ENCODE peak calls at places on chromosomes 16 and 17, in six cellular contexts. H is RWPE1, L is tibial artery, Y is A549, O is cardiac fibroblast, T is nephron progenitor cell. K is an unnamed sample.

GRCh38 chr17:59761385-59762021 is 54.0 kb downstream of the VMP1 start:
- DNase-seq in H (no peak), L (no peak), Y (peak), O (peak), T (no peak), K (no peak)

GRCh38 chr17:31467502-31468256 is 76.2 kb downstream of the RAB11FIP4 start:
- DNase-seq in H (no peak), L (no peak), Y (no peak), O (no peak), T (no peak), K (no peak)

GRCh38 chr16:88453621-88454314 is 688 bp downstream of the ZFPM1 start:
- DNase-seq in H (peak), L (no peak), Y (no peak), O (no peak), T (peak), K (peak)

GRCh38 chr17:3529817-3530741 is 27.5 kb downstream of the TRPV3 start:
- DNase-seq in H (no peak), L (peak), Y (no peak), O (peak), T (no peak), K (no peak)

GRCh38 chr16:52861614-52862022 is 191.1 kb downstream of the CHD9NB start:
- DNase-seq in H (peak), L (no peak), Y (peak), O (no peak), T (peak), K (no peak)

GRCh38 chr16:59971264-59971663 is 1237.1 kb upstream of the GOT2 start:
- DNase-seq in H (no peak), L (no peak), Y (no peak), O (no peak), T (no peak), K (no peak)

GRCh38 chr16:57946181-57946801 is 24.6 kb downstream of the CNGB1 start:
- DNase-seq in H (no peak), L (no peak), Y (no peak), O (no peak), T (no peak), K (no peak)

GRCh38 chr16:89912143-89912542 is 6.5 kb upstream of the MC1R start:
- DNase-seq in H (no peak), L (no peak), Y (no peak), O (no peak), T (no peak), K (no peak)

GRCh38 chr16:81293909-81294802 is 20.6 kb upstream of the GAN start:
- DNase-seq in H (no peak), L (no peak), Y (no peak), O (peak), T (no peak), K (no peak)

GRCh38 chr17:8468109-8468508 is 32.4 kb downstream of the NDEL1 start:
- DNase-seq in H (no peak), L (no peak), Y (no peak), O (no peak), T (no peak), K (no peak)

GRCh38 chr16:55539049-55539448 is 27.4 kb upstream of the CAPNS2 start:
- DNase-seq in H (no peak), L (no peak), Y (no peak), O (peak), T (no peak), K (no peak)

GRCh38 chr16:49023095-49023494 is 258.5 kb downstream of the CBLN1 start:
- DNase-seq in H (peak), L (no peak), Y (no peak), O (peak), T (no peak), K (no peak)

GRCh38 chr17:3127451-3127850 is at the start of gene OR1G1:
- DNase-seq in H (no peak), L (no peak), Y (no peak), O (no peak), T (no peak), K (no peak)

GRCh38 chr17:40331743-40332641 is 23.0 kb downstream of the RARA start:
- DNase-seq in H (no peak), L (peak), Y (peak), O (peak), T (no peak), K (no peak)

GRCh38 chr17:55383771-55384679 is 37.6 kb downstream of the MMD start:
- DNase-seq in H (no peak), L (no peak), Y (no peak), O (no peak), T (no peak), K (no peak)

GRCh38 chr17:67544364-67544763 is 167.3 kb downstream of the PITPNC1 start:
- DNase-seq in H (no peak), L (no peak), Y (no peak), O (no peak), T (no peak), K (no peak)

GRCh38 chr17:82375359-82376041 is 3.9 kb downstream of the UTS2R start:
- DNase-seq in H (no peak), L (no peak), Y (no peak), O (no peak), T (no peak), K (no peak)

GRCh38 chr17:39975801-39976200 is 4.8 kb upstream of the PSMD3 start:
- DNase-seq in H (no peak), L (no peak), Y (no peak), O (no peak), T (no peak), K (no peak)

GRCh38 chr17:42010898-42011516 is 6.2 kb downstream of the DNAJC7 start:
- DNase-seq in H (peak), L (no peak), Y (peak), O (peak), T (no peak), K (no peak)

GRCh38 chr16:68275611-68276191 is 11.4 kb downstream of the SLC7A6 start:
- DNase-seq in H (peak), L (no peak), Y (no peak), O (no peak), T (no peak), K (no peak)

GRCh38 chr17:14813649-14814048 is 451.5 kb downstream of the PMP22 start:
- DNase-seq in H (no peak), L (no peak), Y (peak), O (no peak), T (peak), K (no peak)

GRCh38 chr16:82033006-82033405 is 2.0 kb upstream of the HSD17B2 start:
- DNase-seq in H (no peak), L (no peak), Y (no peak), O (no peak), T (no peak), K (no peak)

GRCh38 chr17:17698869-17699351 is 17.7 kb downstream of the RAI1 start:
- DNase-seq in H (no peak), L (no peak), Y (no peak), O (no peak), T (peak), K (no peak)

GRCh38 chr16:11639925-11640899 is 28.0 kb upstream of the SNN start:
- DNase-seq in H (peak), L (peak), Y (peak), O (peak), T (peak), K (no peak)

GRCh38 chr17:55295411-55296170 is 30.8 kb downstream of the HLF start:
- DNase-seq in H (peak), L (no peak), Y (peak), O (peak), T (peak), K (no peak)

GRCh38 chr17:38425744-38426143 is 2.5 kb upstream of the ARHGAP23 start:
- DNase-seq in H (no peak), L (no peak), Y (no peak), O (peak), T (no peak), K (no peak)

GRCh38 chr16:74261068-74261467 is 35.5 kb upstream of the PSMD7 start:
- DNase-seq in H (no peak), L (no peak), Y (no peak), O (no peak), T (peak), K (no peak)

GRCh38 chr17:65122836-65123756 is 14.1 kb upstream of the RGS9 start:
- DNase-seq in H (peak), L (peak), Y (peak), O (peak), T (peak), K (peak)

GRCh38 chr16:57000271-57001025 is 11.1 kb downstream of the NLRC5 start:
- DNase-seq in H (peak), L (peak), Y (peak), O (peak), T (no peak), K (no peak)

GRCh38 chr17:7146115-7146514 is 31.5 kb upstream of the ASGR2 start:
- DNase-seq in H (no peak), L (no peak), Y (no peak), O (no peak), T (no peak), K (no peak)

GRCh38 chr16:70162041-70162451 is 11.5 kb upstream of the CLEC18C start:
- DNase-seq in H (peak), L (no peak), Y (peak), O (peak), T (no peak), K (no peak)

GRCh38 chr17:21247859-21248258 is 5.4 kb downstream of the NATD1 start:
- DNase-seq in H (no peak), L (no peak), Y (no peak), O (no peak), T (no peak), K (no peak)

GRCh38 chr16:52547001-52547833 is at the start of gene TOX3:
- DNase-seq in H (no peak), L (no peak), Y (no peak), O (no peak), T (peak), K (peak)

GRCh38 chr16:75019007-75019406 is 20.2 kb downstream of the ZNRF1 start:
- DNase-seq in H (no peak), L (no peak), Y (peak), O (peak), T (no peak), K (no peak)

GRCh38 chr17:46960152-46960551 is 18.9 kb downstream of the RPRML start:
- DNase-seq in H (no peak), L (no peak), Y (no peak), O (no peak), T (no peak), K (no peak)

GRCh38 chr17:56699186-56699895 is 105.8 kb downstream of the NOG start:
- DNase-seq in H (peak), L (peak), Y (peak), O (peak), T (peak), K (peak)

GRCh38 chr17:67121317-67121887 is 77.0 kb downstream of the CACNG1 start:
- DNase-seq in H (no peak), L (no peak), Y (no peak), O (no peak), T (no peak), K (no peak)

GRCh38 chr16:4925791-4926190 is 11.2 kb downstream of the PPL start:
- DNase-seq in H (no peak), L (no peak), Y (no peak), O (no peak), T (no peak), K (no peak)

DNA sequence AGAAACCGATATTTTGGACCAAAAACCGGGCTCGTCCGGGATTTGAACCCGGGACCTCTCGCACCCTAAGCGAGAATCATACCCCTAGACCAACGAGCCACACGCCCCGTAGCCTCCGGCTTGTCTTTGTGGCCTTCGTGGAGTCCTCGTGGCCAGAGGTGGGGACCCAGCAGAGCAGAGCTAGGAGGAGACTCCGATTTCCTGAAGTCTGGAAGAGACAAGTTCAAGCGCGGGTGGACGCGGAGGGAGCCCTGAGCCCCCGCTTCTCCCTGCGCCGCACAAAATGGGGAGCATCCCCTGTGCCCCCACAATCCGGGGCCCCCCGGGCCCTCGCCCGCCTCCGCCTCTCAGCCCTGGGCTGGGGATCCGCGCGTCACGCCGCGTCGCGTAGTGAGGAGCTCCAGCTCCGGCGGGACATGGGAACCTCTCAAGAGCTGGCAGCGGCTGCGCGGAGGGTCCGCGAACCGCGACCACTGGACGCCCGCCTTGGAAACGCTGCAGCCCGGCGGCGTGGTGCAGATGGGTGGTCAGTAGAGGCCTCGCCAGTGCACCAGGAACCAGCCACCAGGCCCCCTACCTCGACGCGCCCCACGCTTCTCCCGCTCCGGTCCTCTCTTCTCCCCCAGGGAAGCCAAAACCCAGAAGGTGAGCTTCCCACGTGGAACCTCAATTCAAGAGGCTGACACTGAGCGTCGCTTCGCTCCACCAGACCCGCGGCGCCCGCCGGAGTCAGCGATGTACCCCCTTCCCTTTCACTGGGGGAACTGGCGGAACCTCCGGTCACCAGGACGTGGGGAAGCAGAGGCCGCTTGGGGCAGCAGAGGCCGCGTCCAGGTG is 5.2 kb upstream of the OR1F1 start:
- DNase-seq in H (no peak), L (no peak), Y (peak), O (peak), T (peak), K (no peak)
- TF ChIP-seq CTCF in H (no peak), L (peak), Y (no peak), O (no peak), T (no peak), K (no peak)

DNA sequence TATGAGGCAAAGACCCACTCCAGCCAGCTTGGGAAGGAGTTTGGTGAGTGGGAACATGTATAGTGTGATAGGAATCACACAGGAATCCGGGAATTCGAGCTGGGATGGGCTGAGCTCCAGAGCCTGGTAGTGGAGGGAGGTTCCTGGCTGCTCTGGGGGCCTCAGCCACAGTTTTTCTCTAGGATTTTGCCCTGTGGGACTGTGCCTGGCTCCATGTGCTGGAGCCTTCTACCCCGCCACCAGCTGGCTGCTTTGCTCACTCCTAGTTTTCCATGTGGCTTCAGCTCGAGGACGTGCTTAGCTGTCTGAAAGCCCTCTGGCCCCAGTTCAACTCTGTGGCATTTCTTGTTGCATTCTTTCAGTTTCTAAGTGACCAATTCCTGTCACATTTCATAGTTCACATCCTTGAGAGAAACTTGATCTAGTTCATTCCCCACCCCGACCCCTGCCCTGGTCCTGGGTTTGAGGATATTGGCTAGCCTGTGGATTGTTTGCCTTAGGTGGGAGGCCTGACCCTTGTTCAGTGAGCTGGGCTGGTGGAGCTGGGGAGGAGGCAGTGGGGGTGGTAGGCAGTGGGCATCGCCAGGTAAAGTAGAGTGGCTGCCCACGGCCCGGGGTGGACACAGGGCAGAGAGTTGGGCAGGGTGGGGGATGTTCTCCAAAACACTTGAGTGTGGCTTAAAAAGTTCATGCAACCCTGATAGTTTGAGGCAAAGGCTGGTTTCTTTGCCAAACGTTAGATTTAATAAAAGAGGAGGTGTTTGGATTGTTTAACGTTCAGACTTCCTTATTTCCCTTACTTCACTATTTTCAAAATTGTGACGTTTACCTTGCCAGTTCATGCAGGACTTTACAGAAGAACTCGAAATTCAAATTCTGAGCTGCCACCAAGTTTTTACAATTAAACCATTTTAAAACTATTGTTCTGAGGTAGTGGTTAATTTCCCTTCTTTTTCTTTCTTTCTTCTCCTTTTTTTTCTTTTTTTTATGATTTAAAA is 5.2 kb downstream of the SEC14L1 start:
- DNase-seq in H (no peak), L (peak), Y (no peak), O (peak), T (peak), K (no peak)
- TF ChIP-seq CTCF in H (no peak), L (peak), Y (no peak), O (peak), T (no peak), K (no peak)

GRCh38 chr16:50595854-50596253 is 47.7 kb downstream of the NKD1 start:
- DNase-seq in H (no peak), L (no peak), Y (no peak), O (no peak), T (no peak), K (no peak)

GRCh38 chr16:50594332-50595260 is 46.4 kb downstream of the NKD1 start:
- DNase-seq in H (no peak), L (no peak), Y (no peak), O (no peak), T (no peak), K (no peak)

GRCh38 chr16:50591800-50592771 is 43.9 kb downstream of the NKD1 start:
- DNase-seq in H (no peak), L (peak), Y (no peak), O (no peak), T (no peak), K (peak)

GRCh38 chr16:50592996-50593395 is 44.8 kb downstream of the NKD1 start:
- DNase-seq in H (no peak), L (no peak), Y (no peak), O (no peak), T (no peak), K (no peak)

GRCh38 chr16:50593410-50594139 is 45.4 kb downstream of the NKD1 start:
- DNase-seq in H (no peak), L (no peak), Y (no peak), O (no peak), T (peak), K (no peak)
- TF ChIP-seq CTCF in H (no peak), L (no peak), Y (no peak), O (peak), T (peak), K (no peak)

DNA sequence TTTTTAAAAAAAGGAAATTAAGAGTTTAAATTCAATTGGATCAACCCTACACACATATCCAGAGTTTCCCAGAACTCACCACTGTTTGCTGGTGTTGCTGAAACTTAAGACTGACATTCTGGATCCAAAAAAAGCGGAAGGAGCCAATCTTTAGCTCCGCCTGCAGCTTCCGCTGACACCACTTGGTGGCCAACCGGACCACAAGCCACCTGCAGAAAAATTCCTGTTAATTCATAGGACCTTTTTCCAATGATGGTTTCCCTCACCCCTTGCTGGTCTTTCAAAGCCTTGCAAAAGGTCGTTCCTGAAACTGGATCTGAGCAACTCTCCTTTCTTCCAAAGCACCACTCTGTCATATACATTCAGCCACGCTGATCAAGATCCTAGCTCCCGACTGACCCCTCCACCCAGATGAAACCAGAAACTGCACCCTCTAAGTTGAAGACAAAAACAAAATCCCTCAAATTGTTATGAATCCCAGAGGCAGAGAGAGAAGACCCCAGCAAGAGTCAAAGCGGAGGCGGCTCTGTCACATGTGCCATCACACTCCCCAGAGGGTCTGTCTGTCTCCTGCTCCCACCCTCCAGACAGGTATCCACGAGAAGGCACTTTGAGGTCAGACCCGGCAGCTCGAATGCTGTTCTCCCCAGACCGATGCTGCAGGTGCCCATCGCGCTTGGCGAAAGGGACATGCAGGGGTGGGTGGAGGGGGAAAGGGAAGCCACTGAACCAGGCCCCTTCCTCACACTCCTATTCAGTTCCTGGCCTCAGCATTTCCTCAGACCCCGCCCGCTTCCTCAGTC is 778 bp downstream of the BLTP2 start:
- DNase-seq in H (peak), L (no peak), Y (peak), O (peak), T (peak), K (no peak)
- TF ChIP-seq CTCF in H (peak), L (peak), Y (peak), O (peak), T (peak), K (peak)

DNA sequence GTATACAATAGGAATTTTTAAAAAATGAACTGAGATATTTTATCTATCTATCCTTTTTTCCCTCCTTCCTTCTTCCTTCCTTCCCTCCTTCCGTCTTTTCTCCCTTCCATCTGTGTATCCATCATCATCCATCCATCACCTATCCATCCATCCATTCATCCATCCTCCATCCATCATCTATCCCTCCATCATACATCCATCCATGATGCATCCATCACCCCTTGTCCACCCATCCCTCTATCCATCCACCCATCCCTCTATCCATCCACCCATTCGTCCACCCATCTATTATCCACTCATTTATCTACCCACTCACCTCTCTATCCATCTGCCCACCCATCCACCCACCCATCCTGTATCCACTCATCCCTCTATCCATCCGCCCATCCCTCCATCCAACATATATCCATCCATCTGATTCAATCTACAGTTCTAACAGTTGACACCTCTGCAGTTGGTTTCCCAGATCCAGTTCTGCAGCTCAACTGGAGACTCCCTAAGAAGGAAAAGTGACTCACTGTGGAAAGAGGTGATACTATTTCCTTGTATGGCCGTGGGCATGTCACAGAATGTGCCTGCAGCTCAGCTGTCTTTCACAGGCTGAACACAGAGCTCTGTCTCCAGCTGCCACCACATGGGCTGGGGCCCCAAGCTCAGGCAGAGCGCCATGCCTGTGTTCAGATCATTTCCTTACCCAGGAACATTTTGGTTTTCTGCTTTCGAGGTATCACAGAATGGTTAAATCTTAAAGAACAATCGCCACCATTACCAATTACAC is 130.8 kb downstream of the XYLT1 start:
- DNase-seq in H (no peak), L (peak), Y (no peak), O (no peak), T (no peak), K (no peak)
- TF ChIP-seq CTCF in H (no peak), L (no peak), Y (no peak), O (no peak), T (no peak), K (no peak)

K was measured in mesothelial cell of epicardium.